ENCODE peak calls at places on chromosomes 12 and 14, in six cellular contexts. C is adipocyte, V is neural progenitor cell, L is HCT116, W is colonic mucosa, D is mesendoderm. G is an unnamed sample.

GRCh38 chr14:85531594-85532391 is 1.8 kb downstream of the FLRT2 start:
- DNase-seq in C (peak; percentile 94), V (peak; percentile 67), L (no peak), W (peak; percentile 44), D (peak; percentile 91), G (peak; percentile 72)

GRCh38 chr14:79745046-79745445 is 466.3 kb downstream of the DIO2 start:
- DNase-seq in C (no peak), V (no peak), L (no peak), W (no peak), D (no peak), G (no peak)

GRCh38 chr12:76883151-76883550 is 4.3 kb upstream of the CSRP2 start:
- DNase-seq in C (peak; percentile 69), V (no peak), L (no peak), W (no peak), D (peak; percentile 50), G (peak; percentile 50)

GRCh38 chr14:89445252-89445973 is 28.4 kb upstream of the FOXN3 start:
- DNase-seq in C (no peak), V (no peak), L (no peak), W (no peak), D (no peak), G (no peak)

GRCh38 chr12:132729541-132730320 is 19.1 kb downstream of the PGAM5 start:
- DNase-seq in C (no peak), V (no peak), L (no peak), W (no peak), D (no peak), G (peak; percentile 49)

GRCh38 chr12:103665971-103666370 is 78.9 kb downstream of the STAB2 start:
- DNase-seq in C (no peak), V (no peak), L (no peak), W (no peak), D (peak; percentile 21), G (peak; percentile 72)

GRCh38 chr14:66088661-66089060 is 397.5 kb upstream of the CCDC196 start:
- DNase-seq in C (peak; percentile 68), V (no peak), L (no peak), W (no peak), D (no peak), G (no peak)

GRCh38 chr12:130041983-130042812 is 120.1 kb upstream of the FZD10 start:
- DNase-seq in C (peak; percentile 16), V (peak; percentile 82), L (no peak), W (peak; percentile 24), D (peak; percentile 63), G (peak; percentile 98)

GRCh38 chr12:86194721-86195120 is 61.5 kb downstream of the MGAT4C start:
- DNase-seq in C (no peak), V (no peak), L (no peak), W (no peak), D (no peak), G (no peak)

GRCh38 chr14:52112336-52113018 is 43.6 kb upstream of the NID2 start:
- DNase-seq in C (no peak), V (no peak), L (no peak), W (no peak), D (no peak), G (no peak)

GRCh38 chr12:88298014-88298682 is 156.0 kb downstream of the TMTC3 start:
- DNase-seq in C (no peak), V (no peak), L (no peak), W (no peak), D (no peak), G (no peak)

GRCh38 chr14:34137001-34137400 is 186.1 kb upstream of the EGLN3 start:
- DNase-seq in C (peak; percentile 16), V (no peak), L (no peak), W (no peak), D (no peak), G (no peak)

GRCh38 chr12:106386836-106387555 is 29.4 kb downstream of the POLR3B start:
- DNase-seq in C (peak; percentile 5), V (no peak), L (no peak), W (no peak), D (no peak), G (no peak)

GRCh38 chr12:95173392-95174251 is 43.6 kb downstream of the FGD6 start:
- DNase-seq in C (peak; percentile 69), V (no peak), L (no peak), W (peak; percentile 74), D (peak; percentile 33), G (no peak)

GRCh38 chr12:44317651-44318126 is 481.8 kb downstream of the TMEM117 start:
- DNase-seq in C (peak; percentile 7), V (peak; percentile 65), L (peak; percentile 15), W (no peak), D (peak; percentile 79), G (peak; percentile 75)

GRCh38 chr14:80584638-80585505 is 356.7 kb downstream of the CEP128 start:
- DNase-seq in C (no peak), V (no peak), L (peak; percentile 6), W (no peak), D (peak; percentile 87), G (no peak)

GRCh38 chr14:58243790-58244555 is 670 bp upstream of the PSMA3 start:
- DNase-seq in C (peak; percentile 70), V (peak; percentile 12), L (peak; percentile 26), W (no peak), D (peak; percentile 18), G (no peak)

GRCh38 chr12:108548954-108549521 is 11.9 kb downstream of the SART3 start:
- DNase-seq in C (no peak), V (no peak), L (no peak), W (no peak), D (no peak), G (peak; percentile 17)

GRCh38 chr14:58875613-58876012 is 237.9 kb downstream of the DACT1 start:
- DNase-seq in C (no peak), V (no peak), L (no peak), W (no peak), D (no peak), G (no peak)

GRCh38 chr12:57118711-57119271 is 7.6 kb upstream of the STAT6 start:
- DNase-seq in C (no peak), V (no peak), L (no peak), W (peak; percentile 22), D (no peak), G (no peak)

GRCh38 chr14:22289570-22289969 is 299.5 kb downstream of the DAD1 start:
- DNase-seq in C (no peak), V (no peak), L (no peak), W (no peak), D (peak; percentile 75), G (no peak)

GRCh38 chr14:32941668-32942065 is 3.0 kb downstream of the NPAS3 start:
- DNase-seq in C (no peak), V (no peak), L (no peak), W (no peak), D (no peak), G (no peak)

GRCh38 chr14:38290601-38291190 is 34.8 kb upstream of the CLEC14A start:
- DNase-seq in C (peak; percentile 90), V (no peak), L (no peak), W (no peak), D (no peak), G (no peak)

GRCh38 chr14:64880382-64881121 is 845 bp upstream of the SPTB start:
- DNase-seq in C (peak; percentile 44), V (peak; percentile 86), L (peak; percentile 26), W (peak; percentile 72), D (peak; percentile 74), G (peak; percentile 90)

GRCh38 chr12:128652136-128652751 is 171.5 kb downstream of the SLC15A4 start:
- DNase-seq in C (no peak), V (no peak), L (no peak), W (no peak), D (no peak), G (no peak)

GRCh38 chr12:129531004-129531403 is 372.8 kb downstream of the TMEM132D start:
- DNase-seq in C (no peak), V (no peak), L (no peak), W (peak; percentile 78), D (peak; percentile 85), G (peak; percentile 91)

GRCh38 chr14:89457007-89457406 is 40.0 kb upstream of the FOXN3 start:
- DNase-seq in C (no peak), V (no peak), L (no peak), W (no peak), D (no peak), G (no peak)

GRCh38 chr12:71315328-71315960 is 124.2 kb upstream of the LGR5 start:
- DNase-seq in C (no peak), V (no peak), L (no peak), W (no peak), D (no peak), G (no peak)

GRCh38 chr12:109714141-109714912 is 702 bp downstream of the FAM222A start:
- DNase-seq in C (peak; percentile 67), V (peak; percentile 92), L (no peak), W (peak; percentile 73), D (peak; percentile 86), G (peak; percentile 95)

GRCh38 chr12:19185262-19185929 is 55.9 kb downstream of the PLEKHA5 start:
- DNase-seq in C (no peak), V (no peak), L (no peak), W (no peak), D (peak; percentile 55), G (no peak)

GRCh38 chr14:83255727-83256090 is 1722.1 kb upstream of the SEL1L start:
- DNase-seq in C (no peak), V (no peak), L (no peak), W (no peak), D (no peak), G (no peak)
- H3K9ac ChIP-seq in C (no peak overlapping the region), V (no peak overlapping the region), L (no peak overlapping the region), W (no peak overlapping the region), D (no peak overlapping the region), G (no peak overlapping the region)

DNA sequence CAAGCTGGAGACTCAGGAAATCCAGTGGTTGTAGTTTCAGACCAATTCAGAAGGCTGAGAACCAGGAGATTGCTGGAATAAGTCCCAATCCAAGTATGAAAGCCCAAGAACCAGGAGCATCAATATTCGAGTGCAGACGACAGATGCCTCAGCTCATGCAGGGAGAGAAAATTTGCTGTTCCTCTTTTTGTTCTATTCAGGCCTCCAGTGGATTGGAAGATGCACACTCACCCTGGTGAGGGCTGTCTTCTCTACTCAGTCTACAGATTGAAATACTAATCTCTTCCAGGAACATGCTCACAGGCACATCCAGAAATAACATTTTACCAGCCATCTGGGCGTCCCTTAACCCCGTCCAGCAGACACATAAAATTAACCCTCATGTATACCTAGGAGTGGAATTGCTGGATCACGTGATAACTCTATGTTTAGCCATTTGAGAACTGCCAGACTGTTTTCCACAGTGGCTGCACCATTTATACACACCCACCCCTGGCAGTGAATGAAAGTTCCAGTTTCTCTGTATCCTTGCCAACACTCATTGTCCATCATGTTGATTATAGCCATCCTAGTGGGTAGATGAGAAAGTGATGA is 4.5 kb upstream of the OAS2 start:
- DNase-seq in C (no peak), V (no peak), L (no peak), W (no peak), D (no peak), G (no peak)
- H3K4me1 ChIP-seq in C (peaks cover 11% of the 10 kb centered on the region), V (peaks cover 7% of the 10 kb centered on the region), L (no peaks in the 10 kb centered on the region), W (no peaks in the 10 kb centered on the region), D (no peaks in the 10 kb centered on the region), G (no peaks in the 10 kb centered on the region)

GRCh38 chr12:81759215-81759991 is at the start of gene PPFIA2:
- DNase-seq in C (peak; percentile 50), V (peak; percentile 70), L (no peak), W (peak; percentile 18), D (peak; percentile 70), G (peak; percentile 91)
- H3K9ac ChIP-seq in C (peak within 1 kb of the TSS; percentile 67), V (no peak within 1 kb of the TSS), L (no peak within 1 kb of the TSS), W (no peak within 1 kb of the TSS), D (no peak within 1 kb of the TSS), G (no peak within 1 kb of the TSS)

DNA sequence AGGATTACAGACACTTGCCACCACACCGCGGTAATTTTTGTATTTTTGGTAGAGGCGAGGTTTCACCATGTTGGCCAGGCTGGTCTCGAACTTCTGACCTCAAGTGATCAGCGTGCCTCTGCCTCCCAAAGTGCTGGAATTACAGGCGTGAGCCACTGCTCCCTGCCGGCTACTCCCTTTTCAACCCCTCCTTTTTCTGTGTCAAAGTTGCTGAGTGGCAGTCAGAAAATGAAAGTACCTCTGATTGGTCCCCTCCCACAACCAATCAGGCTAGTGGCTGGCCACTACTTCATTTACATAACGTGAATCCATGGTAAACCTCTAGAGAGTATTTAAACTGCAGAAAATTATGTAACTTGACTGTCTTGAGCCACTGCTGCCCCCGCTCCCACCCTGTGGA is 5.9 kb downstream of the RESF1 start:
- DNase-seq in C (no peak), V (no peak), L (no peak), W (no peak), D (peak; percentile 51), G (peak; percentile 47)
- H3K4me1 ChIP-seq in C (peaks cover 15% of the 10 kb centered on the region), V (peaks cover 29% of the 10 kb centered on the region), L (peaks cover 24% of the 10 kb centered on the region), W (peaks cover 8% of the 10 kb centered on the region), D (peaks cover 16% of the 10 kb centered on the region), G (peaks cover 4% of the 10 kb centered on the region)